ENCODE peak calls at places on chromosomes 3 and 15, in four cellular contexts. One of them, this sample, is unnamed.

GRCh38 chr3:178808748-178809147 is 262.9 kb downstream of the ZMAT3 start:
- DNase-seq in BE2C: no peak
- DNase-seq in astrocyte of the cerebellum: no peak
- DNase-seq in GM12865: no peak
- DNase-seq in this sample: no peak

GRCh38 chr15:20294651-20295237 is 246.9 kb downstream of the GOLGA6L6 start:
- DNase-seq in GM12865: no peak
- DNase-seq in astrocyte of the cerebellum: no peak
- DNase-seq in BE2C: no peak
- DNase-seq in this sample: no peak

GRCh38 chr3:21446027-21446426 is 305.0 kb downstream of the ZNF385D start:
- DNase-seq in astrocyte of the cerebellum: no peak
- DNase-seq in BE2C: no peak
- DNase-seq in GM12865: peak; percentile 64
- DNase-seq in this sample: no peak

GRCh38 chr3:14524311-14524711 is 15.8 kb downstream of the GRIP2 start:
- DNase-seq in BE2C: no peak
- DNase-seq in GM12865: no peak
- DNase-seq in astrocyte of the cerebellum: no peak
- DNase-seq in this sample: no peak

GRCh38 chr3:30886888-30887287 is 7.6 kb downstream of the GADL1 start:
- DNase-seq in astrocyte of the cerebellum: no peak
- DNase-seq in BE2C: no peak
- DNase-seq in GM12865: no peak
- DNase-seq in this sample: no peak

GRCh38 chr15:58705105-58705504 is 44.4 kb downstream of the ADAM10 start:
- DNase-seq in GM12865: no peak
- DNase-seq in astrocyte of the cerebellum: no peak
- DNase-seq in BE2C: no peak
- DNase-seq in this sample: no peak

GRCh38 chr15:37095993-37096877 is 4.1 kb downstream of the MEIS2 start:
- DNase-seq in GM12865: no peak
- DNase-seq in astrocyte of the cerebellum: no peak
- DNase-seq in BE2C: peak; percentile 25
- DNase-seq in this sample: no peak

GRCh38 chr15:48062476-48062875 is 58.3 kb upstream of the SLC24A5 start:
- DNase-seq in BE2C: peak; percentile 65
- DNase-seq in GM12865: no peak
- DNase-seq in astrocyte of the cerebellum: peak; percentile 40
- DNase-seq in this sample: no peak

GRCh38 chr3:104715972-104716371 is 650.7 kb upstream of the ALCAM start:
- DNase-seq in astrocyte of the cerebellum: no peak
- DNase-seq in BE2C: peak; percentile 25
- DNase-seq in GM12865: no peak
- DNase-seq in this sample: no peak

GRCh38 chr3:168183774-168184173 is 88.0 kb upstream of the GOLIM4 start:
- DNase-seq in astrocyte of the cerebellum: no peak
- DNase-seq in GM12865: no peak
- DNase-seq in BE2C: no peak
- DNase-seq in this sample: no peak

GRCh38 chr3:169850618-169851017 is 19.1 kb downstream of the LRRC31 start:
- DNase-seq in GM12865: no peak
- DNase-seq in BE2C: no peak
- DNase-seq in astrocyte of the cerebellum: no peak
- DNase-seq in this sample: no peak

GRCh38 chr3:169857811-169858210 is 11.9 kb downstream of the LRRC31 start:
- DNase-seq in astrocyte of the cerebellum: no peak
- DNase-seq in BE2C: no peak
- DNase-seq in GM12865: no peak
- DNase-seq in this sample: no peak

GRCh38 chr3:169855514-169855913 is 14.2 kb downstream of the LRRC31 start:
- DNase-seq in astrocyte of the cerebellum: no peak
- DNase-seq in BE2C: no peak
- DNase-seq in GM12865: no peak
- DNase-seq in this sample: no peak
- H3K4me3 ChIP-seq in astrocyte of the cerebellum: no peak overlapping the region
- H3K4me3 ChIP-seq in BE2C: no peak overlapping the region
- H3K4me3 ChIP-seq in GM12865: no peak overlapping the region
- H3K4me3 ChIP-seq in this sample: no peak overlapping the region

GRCh38 chr3:7203969-7204847 is 343.3 kb downstream of the GRM7 start:
- DNase-seq in astrocyte of the cerebellum: no peak
- DNase-seq in GM12865: no peak
- DNase-seq in BE2C: no peak
- DNase-seq in this sample: no peak
- H3K4me3 ChIP-seq in astrocyte of the cerebellum: no peak overlapping the region
- H3K4me3 ChIP-seq in GM12865: no peak overlapping the region
- H3K4me3 ChIP-seq in BE2C: no peak overlapping the region
- H3K4me3 ChIP-seq in this sample: no peak overlapping the region

GRCh38 chr3:99013077-99013476 is 111.6 kb upstream of the DCBLD2 start:
- DNase-seq in GM12865: no peak
- DNase-seq in BE2C: no peak
- DNase-seq in astrocyte of the cerebellum: no peak
- DNase-seq in this sample: no peak
- H3K4me3 ChIP-seq in GM12865: no peak overlapping the region
- H3K4me3 ChIP-seq in BE2C: no peak overlapping the region
- H3K4me3 ChIP-seq in astrocyte of the cerebellum: no peak overlapping the region
- H3K4me3 ChIP-seq in this sample: no peak overlapping the region

GRCh38 chr3:188682316-188682715 is 489.5 kb upstream of the TPRG1 start:
- DNase-seq in GM12865: no peak
- DNase-seq in BE2C: no peak
- DNase-seq in astrocyte of the cerebellum: no peak
- DNase-seq in this sample: no peak
- H3K4me3 ChIP-seq in GM12865: no peak overlapping the region
- H3K4me3 ChIP-seq in BE2C: no peak overlapping the region
- H3K4me3 ChIP-seq in astrocyte of the cerebellum: no peak overlapping the region
- H3K4me3 ChIP-seq in this sample: no peak overlapping the region

This sample was measured in Jurkat, Clone E6-1.